ENCODE peak calls at places on chromosomes 13 and 19, in seven cellular contexts. One of them, this sample, is unnamed.

GRCh38 chr13:22944378-22944777 is 236.4 kb upstream of the SGCG start:
- DNase-seq in neural progenitor cell: no peak
- DNase-seq in Daoy: no peak
- DNase-seq in tibial artery: no peak
- DNase-seq in H54: no peak
- DNase-seq in stimulated activated naive CD4-positive, alpha-beta T cell: no peak
- DNase-seq in C1 segment of cervical spinal cord: no peak
- DNase-seq in this sample: no peak

GRCh38 chr13:81539643-81540150 is 1198.8 kb upstream of the SPRY2 start:
- DNase-seq in neural progenitor cell: no peak
- DNase-seq in Daoy: no peak
- DNase-seq in tibial artery: no peak
- DNase-seq in H54: no peak
- DNase-seq in stimulated activated naive CD4-positive, alpha-beta T cell: no peak
- DNase-seq in C1 segment of cervical spinal cord: no peak
- DNase-seq in this sample: no peak

GRCh38 chr19:41957838-41958366 is 1.2 kb downstream of the RABAC1 start:
- DNase-seq in neural progenitor cell: peak; percentile 92
- DNase-seq in Daoy: peak; percentile 92
- DNase-seq in tibial artery: peak; percentile 79
- DNase-seq in H54: peak; percentile 97
- DNase-seq in stimulated activated naive CD4-positive, alpha-beta T cell: no peak
- DNase-seq in C1 segment of cervical spinal cord: peak; percentile 12
- DNase-seq in this sample: peak; percentile 79

GRCh38 chr13:24746618-24747247 is 17.2 kb upstream of the RNF17 start:
- DNase-seq in neural progenitor cell: peak; percentile 71
- DNase-seq in Daoy: peak; percentile 45
- DNase-seq in tibial artery: no peak
- DNase-seq in H54: no peak
- DNase-seq in stimulated activated naive CD4-positive, alpha-beta T cell: no peak
- DNase-seq in C1 segment of cervical spinal cord: no peak
- DNase-seq in this sample: no peak

GRCh38 chr19:15869109-15869555 is 28.7 kb downstream of the CYP4F2 start:
- DNase-seq in neural progenitor cell: no peak
- DNase-seq in Daoy: peak; percentile 64
- DNase-seq in tibial artery: no peak
- DNase-seq in H54: peak; percentile 79
- DNase-seq in stimulated activated naive CD4-positive, alpha-beta T cell: peak; percentile 56
- DNase-seq in C1 segment of cervical spinal cord: peak; percentile 3
- DNase-seq in this sample: peak; percentile 35

GRCh38 chr13:25503856-25504255 is 132.1 kb downstream of the ATP8A2 start:
- DNase-seq in neural progenitor cell: no peak
- DNase-seq in Daoy: no peak
- DNase-seq in tibial artery: no peak
- DNase-seq in H54: no peak
- DNase-seq in stimulated activated naive CD4-positive, alpha-beta T cell: no peak
- DNase-seq in C1 segment of cervical spinal cord: no peak
- DNase-seq in this sample: no peak

GRCh38 chr13:109816979-109817275 is 30.5 kb upstream of the IRS2 start:
- DNase-seq in neural progenitor cell: no peak
- DNase-seq in Daoy: peak; percentile 25
- DNase-seq in tibial artery: no peak
- DNase-seq in H54: no peak
- DNase-seq in stimulated activated naive CD4-positive, alpha-beta T cell: no peak
- DNase-seq in C1 segment of cervical spinal cord: no peak
- DNase-seq in this sample: peak; percentile 67

GRCh38 chr19:31326329-31327028 is 22.8 kb downstream of the TSHZ3 start:
- DNase-seq in neural progenitor cell: no peak
- DNase-seq in Daoy: no peak
- DNase-seq in tibial artery: no peak
- DNase-seq in H54: no peak
- DNase-seq in stimulated activated naive CD4-positive, alpha-beta T cell: no peak
- DNase-seq in C1 segment of cervical spinal cord: no peak
- DNase-seq in this sample: no peak

GRCh38 chr19:42122691-42123607 is 9.3 kb downstream of the POU2F2 start:
- DNase-seq in neural progenitor cell: no peak
- DNase-seq in Daoy: no peak
- DNase-seq in tibial artery: no peak
- DNase-seq in H54: no peak
- DNase-seq in stimulated activated naive CD4-positive, alpha-beta T cell: no peak
- DNase-seq in C1 segment of cervical spinal cord: no peak
- DNase-seq in this sample: no peak

This sample was measured in AG10803.